ENCODE peak calls at places on chromosomes 16 and 17, in seven cellular contexts. S is neuronal stem cell, P is IMR-90, I is H9, V is trophoblast cell, T is H1, R is mesendoderm. W is an unnamed sample. For H3K4me1, the result is how much of the 10 kb centered on the place peaks cover.

GRCh38 chr17:59618894-59619312 is 792 bp upstream of the CLTC start:
- DNase-seq in S (no peak), P (peak), I (no peak), V (no peak), T (no peak), R (no peak), W (no peak)

GRCh38 chr17:19002805-19003542 is 1.6 kb downstream of the FAM83G start:
- DNase-seq in S (no peak), P (peak), I (no peak), V (no peak), T (no peak), R (no peak), W (peak)

GRCh38 chr16:84774810-84775209 is 45.0 kb upstream of the CRISPLD2 start:
- DNase-seq in S (no peak), P (peak), I (no peak), V (peak), T (no peak), R (no peak), W (peak)

GRCh38 chr16:46974352-46974751 is 878 bp upstream of the DNAJA2 start:
- DNase-seq in S (no peak), P (no peak), I (no peak), V (peak), T (no peak), R (peak), W (peak)

GRCh38 chr17:13518271-13519000 is 83.3 kb downstream of the HS3ST3A1 start:
- DNase-seq in S (no peak), P (peak), I (no peak), V (no peak), T (no peak), R (no peak), W (peak)

GRCh38 chr16:10862432-10862831 is 14.6 kb upstream of the CIITA start:
- DNase-seq in S (no peak), P (peak), I (no peak), V (peak), T (no peak), R (no peak), W (no peak)

GRCh38 chr17:57832711-57833596 is 16.9 kb downstream of the MRPS23 start:
- DNase-seq in S (peak), P (peak), I (peak), V (peak), T (peak), R (peak), W (peak)

GRCh38 chr17:8654822-8655221 is 24.3 kb upstream of the MYH10 start:
- DNase-seq in S (no peak), P (no peak), I (no peak), V (no peak), T (no peak), R (no peak), W (no peak)

GRCh38 chr17:14923981-14924380 is 341.1 kb downstream of the PMP22 start:
- DNase-seq in S (no peak), P (peak), I (no peak), V (no peak), T (no peak), R (no peak), W (peak)

GRCh38 chr16:88857728-88858339 is 907 bp downstream of the TRAPPC2L start:
- DNase-seq in S (peak), P (peak), I (peak), V (peak), T (peak), R (peak), W (peak)

GRCh38 chr17:9937164-9937835 is 32.2 kb upstream of the RCVRN start:
- DNase-seq in S (no peak), P (no peak), I (no peak), V (no peak), T (no peak), R (no peak), W (no peak)

GRCh38 chr16:10156111-10156510 is 26.1 kb downstream of the GRIN2A start:
- DNase-seq in S (no peak), P (no peak), I (no peak), V (no peak), T (no peak), R (no peak), W (no peak)

GRCh38 chr16:84928679-84929420 is 82.5 kb downstream of the ZDHHC7 start:
- DNase-seq in S (no peak), P (peak), I (no peak), V (no peak), T (no peak), R (no peak), W (no peak)

GRCh38 chr16:25108054-25108453 is 3.5 kb upstream of the LCMT1 start:
- DNase-seq in S (no peak), P (no peak), I (peak), V (no peak), T (no peak), R (peak), W (no peak)

GRCh38 chr17:78991017-78991783 is 11.5 kb upstream of the LGALS3BP start:
- DNase-seq in S (no peak), P (no peak), I (no peak), V (no peak), T (no peak), R (no peak), W (no peak)

GRCh38 chr16:85612191-85612800 is 826 bp upstream of the GSE1 start:
- DNase-seq in S (peak), P (peak), I (peak), V (peak), T (no peak), R (no peak), W (peak)

GRCh38 chr16:56950455-56950854 is 11.3 kb upstream of the CETP start:
- DNase-seq in S (no peak), P (no peak), I (no peak), V (no peak), T (no peak), R (no peak), W (no peak)

GRCh38 chr17:69523252-69523861 is 108.9 kb downstream of the MAP2K6 start:
- DNase-seq in S (peak), P (peak), I (peak), V (peak), T (peak), R (peak), W (peak)

GRCh38 chr16:73890524-73891500 is 405.8 kb upstream of the PSMD7 start:
- DNase-seq in S (peak), P (peak), I (peak), V (no peak), T (peak), R (peak), W (no peak)

GRCh38 chr16:84568066-84568465 is 49.8 kb downstream of the COTL1 start:
- DNase-seq in S (no peak), P (no peak), I (no peak), V (peak), T (no peak), R (no peak), W (no peak)

GRCh38 chr16:60137891-60138290 is 1403.8 kb upstream of the GOT2 start:
- DNase-seq in S (no peak), P (no peak), I (no peak), V (no peak), T (no peak), R (no peak), W (no peak)

GRCh38 chr17:76500745-76501017 is 542 bp downstream of the RHBDF2 start:
- DNase-seq in S (no peak), P (no peak), I (no peak), V (no peak), T (no peak), R (peak), W (no peak)

GRCh38 chr17:44200478-44201155 is 933 bp upstream of the ATXN7L3 start:
- DNase-seq in S (no peak), P (no peak), I (no peak), V (no peak), T (no peak), R (peak), W (no peak)

GRCh38 chr16:87895641-87896141 is 26.4 kb upstream of the SLC7A5 start:
- DNase-seq in S (no peak), P (peak), I (no peak), V (peak), T (no peak), R (no peak), W (peak)

GRCh38 chr17:57927048-57927723 is 28.0 kb downstream of the CUEDC1 start:
- DNase-seq in S (peak), P (peak), I (no peak), V (no peak), T (no peak), R (peak), W (no peak)

GRCh38 chr16:81730090-81731051 is 48.7 kb upstream of the PLCG2 start:
- DNase-seq in S (peak), P (peak), I (peak), V (peak), T (peak), R (peak), W (peak)

GRCh38 chr16:1197237-1197866 is 27.7 kb downstream of the TPSG1 start:
- DNase-seq in S (no peak), P (no peak), I (no peak), V (no peak), T (no peak), R (no peak), W (no peak)

GRCh38 chr17:70780031-70780430 is 610.7 kb downstream of the KCNJ2 start:
- DNase-seq in S (no peak), P (peak), I (no peak), V (no peak), T (no peak), R (no peak), W (no peak)

GRCh38 chr17:31416503-31416923 is 25.0 kb downstream of the RAB11FIP4 start:
- DNase-seq in S (peak), P (peak), I (peak), V (no peak), T (no peak), R (no peak), W (no peak)

GRCh38 chr17:27520571-27521185 is 64.4 kb downstream of the KSR1 start:
- DNase-seq in S (no peak), P (no peak), I (no peak), V (no peak), T (no peak), R (no peak), W (no peak)

GRCh38 chr17:60565233-60565632 is 34.8 kb upstream of the PPM1D start:
- DNase-seq in S (no peak), P (no peak), I (no peak), V (no peak), T (no peak), R (no peak), W (no peak)

GRCh38 chr17:64632606-64633005 is 29.5 kb downstream of the SMURF2 start:
- DNase-seq in S (no peak), P (peak), I (no peak), V (no peak), T (no peak), R (no peak), W (peak)

DNA sequence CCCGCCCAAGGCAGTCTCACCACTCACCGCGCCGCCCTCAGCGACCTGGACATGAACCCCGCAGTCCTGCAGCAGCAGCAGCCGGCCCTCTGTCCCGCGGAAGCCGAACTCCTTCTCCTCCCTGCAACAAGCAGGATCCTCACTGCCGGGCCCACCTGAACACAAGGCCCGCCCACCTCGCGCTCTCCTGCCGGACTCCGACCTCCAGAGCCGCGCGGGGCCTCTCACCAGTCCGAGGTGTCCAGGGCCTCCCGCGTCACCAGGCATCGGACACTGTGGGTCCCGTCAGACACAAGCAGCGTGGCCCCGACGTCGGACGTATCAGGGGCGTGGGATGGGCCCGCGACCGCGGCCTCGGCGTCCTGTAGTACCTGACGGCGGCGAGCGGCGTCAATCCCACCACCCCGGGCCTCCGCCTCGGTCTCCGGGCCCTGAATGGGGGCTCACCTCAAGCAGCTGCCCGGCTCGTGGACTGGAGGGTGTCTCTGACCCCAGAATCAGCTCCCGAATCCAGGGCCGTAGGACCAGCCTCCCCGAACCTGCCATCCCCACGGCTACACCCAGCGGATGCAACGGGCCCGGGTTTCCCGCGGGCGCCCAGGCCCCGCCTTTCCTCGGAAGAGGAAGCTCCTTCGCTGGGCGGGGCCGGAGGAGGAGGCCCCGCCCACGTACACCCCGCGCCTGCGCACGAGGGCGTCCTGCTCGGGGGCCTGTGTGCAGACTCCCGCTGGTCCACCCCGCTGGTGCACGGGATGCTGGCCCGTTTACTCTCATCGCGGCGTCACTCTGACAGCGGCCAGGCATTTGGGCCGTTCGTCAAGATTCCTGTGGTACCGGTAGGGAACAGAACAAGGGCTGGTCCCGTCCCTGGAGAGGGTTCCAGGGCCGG is at the start of gene ACD:
- DNase-seq in S (peak), P (peak), I (peak), V (peak), T (no peak), R (peak), W (peak)
- H2BK5ac ChIP-seq in S (peak), P (peak), I (no peak), V (peak), T (peak), R (peak), W (no peak)

GRCh38 chr16:49495151-49495566 is 121.6 kb downstream of the C16orf78 start:
- DNase-seq in S (no peak), P (no peak), I (no peak), V (no peak), T (no peak), R (no peak), W (no peak)

GRCh38 chr16:49497466-49497865 is 123.9 kb downstream of the C16orf78 start:
- DNase-seq in S (no peak), P (no peak), I (no peak), V (no peak), T (no peak), R (no peak), W (no peak)

GRCh38 chr16:49498241-49499017 is 124.8 kb downstream of the C16orf78 start:
- DNase-seq in S (no peak), P (no peak), I (no peak), V (no peak), T (no peak), R (no peak), W (no peak)

GRCh38 chr16:49495596-49496355 is 122.2 kb downstream of the C16orf78 start:
- DNase-seq in S (no peak), P (no peak), I (no peak), V (no peak), T (no peak), R (no peak), W (no peak)

DNA sequence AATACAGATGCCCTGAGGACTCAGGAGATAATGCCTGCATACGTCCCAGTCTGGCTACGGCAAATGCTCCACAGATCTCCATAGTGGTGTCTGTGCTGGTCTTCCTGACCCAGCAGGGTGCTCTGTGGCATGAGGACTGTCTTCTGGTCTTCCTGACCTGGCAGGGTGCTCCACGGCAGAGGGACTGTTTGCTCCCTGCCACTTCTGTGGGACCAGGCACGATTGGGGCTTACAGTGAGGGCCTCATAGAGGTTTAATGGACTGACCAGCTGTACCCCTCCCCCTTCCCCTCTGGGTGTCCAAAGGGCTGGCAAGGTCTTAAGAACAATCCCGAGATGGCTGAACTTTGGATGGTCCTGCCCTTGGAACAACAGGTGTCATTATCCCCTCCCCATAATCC is 123.1 kb downstream of the C16orf78 start:
- DNase-seq in S (no peak), P (no peak), I (no peak), V (no peak), T (no peak), R (no peak), W (no peak)
- H3K18ac ChIP-seq in S (no peak), P (no peak), I (no peak), V (no peak), T (no peak), R (no peak), W (no peak)

DNA sequence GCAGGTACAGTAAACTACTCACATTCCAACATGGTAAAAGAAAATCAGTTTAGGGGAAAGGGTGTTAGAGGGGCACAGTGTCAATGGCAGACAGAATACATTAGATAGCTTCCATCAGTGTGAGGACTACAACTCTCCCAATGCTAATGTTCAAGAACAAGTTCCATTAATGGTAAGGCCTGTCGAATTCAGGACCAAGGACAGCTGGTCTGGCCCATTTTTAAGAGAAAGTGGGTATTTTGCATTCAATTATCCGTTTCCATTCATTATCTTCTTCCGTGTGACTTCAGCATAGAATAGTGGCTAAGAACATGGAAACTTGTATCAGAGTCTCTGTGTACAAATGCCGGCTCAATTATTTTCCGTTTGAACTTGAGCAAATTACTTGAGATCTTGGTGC is 98.4 kb downstream of the XYLT1 start:
- DNase-seq in S (no peak), P (peak), I (no peak), V (no peak), T (no peak), R (no peak), W (no peak)
- H3K4me1 ChIP-seq in S (under half), P (under half), I (under half), V (under half), T (under half), R (under half), W (under half)

DNA sequence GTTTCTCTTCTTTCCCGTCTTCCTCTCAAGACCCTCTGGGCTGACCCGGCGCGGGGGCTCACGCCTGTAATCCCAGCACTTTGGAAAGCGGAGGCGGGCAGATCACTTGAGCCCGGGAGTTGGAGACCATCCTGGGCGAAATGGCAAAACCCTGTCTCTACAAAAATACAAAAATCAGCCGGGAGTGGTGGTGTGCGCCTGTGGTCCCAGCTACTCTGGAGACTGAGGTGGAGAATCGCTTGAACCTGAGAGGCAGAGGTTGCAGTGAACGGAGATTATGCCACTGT is 3.1 kb downstream of the HOXB1 start:
- DNase-seq in S (no peak), P (no peak), I (no peak), V (no peak), T (no peak), R (no peak), W (no peak)
- H2BK5ac ChIP-seq in S (no peak), P (no peak), I (no peak), V (peak), T (peak), R (no peak), W (no peak)

GRCh38 chr16:19236561-19236960 is 49.0 kb upstream of the CLEC19A start:
- DNase-seq in S (no peak), P (no peak), I (no peak), V (peak), T (no peak), R (no peak), W (no peak)
- H3K18ac ChIP-seq in S (no peak), P (no peak), I (no peak), V (no peak), T (no peak), R (no peak), W (no peak)

DNA sequence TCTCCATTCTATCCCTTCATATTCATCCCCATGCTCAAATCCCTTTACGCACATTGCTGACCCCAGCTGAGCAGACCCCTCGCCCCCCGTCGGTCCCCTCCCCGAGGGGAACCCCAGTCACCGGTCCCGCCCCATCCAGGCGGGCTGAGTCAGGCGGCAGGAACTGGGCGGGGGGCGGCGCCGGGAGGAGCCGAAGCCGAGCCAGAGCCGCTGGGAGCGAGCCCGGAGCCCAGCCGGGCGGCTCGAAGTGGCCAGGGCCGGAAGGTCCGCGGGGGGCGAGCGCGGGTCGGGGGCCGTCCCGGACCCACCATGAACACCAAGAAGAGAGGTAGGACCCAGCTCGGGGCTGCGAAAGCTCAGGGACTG is 8.6 kb downstream of the RIPOR1 start:
- DNase-seq in S (no peak), P (peak), I (peak), V (no peak), T (no peak), R (peak), W (peak)
- H3K4me1 ChIP-seq in S (under half), P (under half), I (under half), V (under half), T (under half), R (under half), W (under half)

GRCh38 chr16:4734063-4734729 is at the start of the genes ANKS3 and DNAAF8:
- DNase-seq in S (peak), P (peak), I (peak), V (peak), T (peak), R (peak), W (peak)

GRCh38 chr16:4736546-4736945 is 2.2 kb downstream of the DNAAF8 start:
- DNase-seq in S (no peak), P (no peak), I (no peak), V (no peak), T (no peak), R (no peak), W (no peak)

GRCh38 chr16:4733211-4733742 is 794 bp downstream of the ANKS3 start:
- DNase-seq in S (no peak), P (no peak), I (no peak), V (no peak), T (no peak), R (no peak), W (no peak)

GRCh38 chr16:4734730-4735575 is 616 bp downstream of the DNAAF8 start:
- DNase-seq in S (peak), P (peak), I (peak), V (peak), T (no peak), R (peak), W (peak)

GRCh38 chr16:4733747-4734062 is 366 bp downstream of the ANKS3 start:
- DNase-seq in S (no peak), P (no peak), I (no peak), V (no peak), T (no peak), R (no peak), W (no peak)
- H2BK5ac ChIP-seq in S (no peak), P (peak), I (no peak), V (peak), T (peak), R (no peak), W (peak)

W was measured in mesenchymal stem cell.